ENCODE peak calls at places on chromosomes 5 and 9, in five cellular contexts. C is DND-41, F is left ventricle myocardium inferior, A is body of pancreas, X is mucosa of descending colon. Q is an unnamed sample.

GRCh38 chr5:77925503-77925902 is 149.4 kb upstream of the TBCA start:
- DNase-seq in A (no peak), X (no peak), F (no peak), C (no peak), Q (no peak)

GRCh38 chr5:179110528-179110927 is 50.4 kb downstream of the ZNF354C start:
- DNase-seq in F (no peak), A (no peak), C (no peak), X (no peak), Q (no peak)

GRCh38 chr9:114302727-114303126 is 20.2 kb upstream of the ORM1 start:
- DNase-seq in A (peak; percentile 4), X (no peak), C (no peak), F (no peak), Q (no peak)

GRCh38 chr5:88391116-88391515 is 122.5 kb upstream of the TMEM161B start:
- DNase-seq in C (no peak), F (no peak), A (no peak), X (no peak), Q (no peak)

GRCh38 chr5:100854594-100854993 is 48.5 kb downstream of the ST8SIA4 start:
- DNase-seq in C (no peak), X (no peak), F (no peak), A (no peak), Q (no peak)

GRCh38 chr5:488744-489688 is 35.2 kb downstream of the SLC9A3 start:
- DNase-seq in X (no peak), A (no peak), F (no peak), C (no peak), Q (no peak)

GRCh38 chr5:9545301-9545958 is 445 bp downstream of the SEMA5A start:
- DNase-seq in A (peak; percentile 35), F (no peak), X (peak; percentile 65), C (no peak), Q (no peak)

GRCh38 chr9:31470051-31470450 is 914.4 kb upstream of the ACO1 start:
- DNase-seq in F (no peak), C (no peak), A (no peak), X (no peak), Q (no peak)

GRCh38 chr9:114558027-114558675 is 29.4 kb upstream of the ATP6V1G1 start:
- DNase-seq in X (no peak), F (no peak), C (no peak), A (no peak), Q (no peak)

GRCh38 chr5:35409361-35409760 is 179.1 kb upstream of the PRLR start:
- DNase-seq in A (no peak), X (no peak), C (no peak), F (no peak), Q (no peak)

GRCh38 chr5:76751291-76751690 is 35.4 kb downstream of the F2R start:
- DNase-seq in F (no peak), A (no peak), X (no peak), C (no peak), Q (no peak)

GRCh38 chr5:375921-376871 is 54.7 kb downstream of the AHRR start:
- DNase-seq in C (no peak), F (no peak), A (no peak), X (peak; percentile 20), Q (no peak)

GRCh38 chr9:115369322-115369957 is 251.5 kb upstream of the TNC start:
- DNase-seq in C (no peak), X (no peak), F (peak; percentile 23), A (no peak), Q (no peak)

GRCh38 chr5:76703707-76704106 is 12.2 kb upstream of the F2R start:
- DNase-seq in A (no peak), F (no peak), C (no peak), X (no peak), Q (no peak)

GRCh38 chr5:6737043-6737941 is 24.1 kb downstream of the TENT4A start:
- DNase-seq in X (no peak), F (no peak), C (no peak), A (no peak), Q (no peak)

GRCh38 chr9:70229579-70229978 is 29.2 kb upstream of the SMC5 start:
- DNase-seq in A (no peak), F (no peak), C (no peak), X (no peak), Q (no peak)

GRCh38 chr9:127762111-127762676 is 16.3 kb downstream of the SH2D3C start:
- DNase-seq in F (peak; percentile 76), C (no peak), X (no peak), A (no peak), Q (no peak)

GRCh38 chr9:125634040-125634717 is 72.8 kb downstream of the MAPKAP1 start:
- DNase-seq in C (no peak), F (no peak), X (no peak), A (no peak), Q (no peak)

GRCh38 chr9:17900604-17901003 is 321.7 kb downstream of the SH3GL2 start:
- DNase-seq in X (no peak), C (no peak), F (no peak), A (no peak), Q (no peak)

GRCh38 chr9:17906841-17907779 is 328.2 kb downstream of the SH3GL2 start:
- DNase-seq in C (no peak), X (peak; percentile 76), F (no peak), A (no peak), Q (no peak)

GRCh38 chr9:17907780-17908513 is 329.1 kb downstream of the SH3GL2 start:
- DNase-seq in C (no peak), A (no peak), X (peak; percentile 29), F (no peak), Q (no peak)

GRCh38 chr9:17905356-17906203 is 326.7 kb downstream of the SH3GL2 start:
- DNase-seq in X (peak; percentile 47), A (no peak), C (no peak), F (no peak), Q (no peak)

GRCh38 chr9:17906204-17906840 is 327.5 kb downstream of the SH3GL2 start:
- DNase-seq in X (peak; percentile 80), F (no peak), C (no peak), A (no peak), Q (no peak)
- H3K4me3 ChIP-seq in X (peak overlapping the region; percentile 39), F (peak overlapping the region; percentile 60), C (no peak overlapping the region), A (no peak overlapping the region), Q (no peak overlapping the region)

GRCh38 chr5:168884040-168884439 is 304.9 kb upstream of the PANK3 start:
- DNase-seq in F (no peak), A (no peak), X (no peak), C (no peak), Q (no peak)

GRCh38 chr5:168883253-168883880 is 304.2 kb upstream of the PANK3 start:
- DNase-seq in C (no peak), A (no peak), F (no peak), X (no peak), Q (no peak)

GRCh38 chr5:168885324-168886120 is 306.4 kb upstream of the PANK3 start:
- DNase-seq in C (no peak), F (peak; percentile 59), X (no peak), A (no peak), Q (no peak)

GRCh38 chr5:168887931-168888330 is 308.8 kb upstream of the PANK3 start:
- DNase-seq in A (no peak), X (no peak), F (no peak), C (no peak), Q (no peak)

DNA sequence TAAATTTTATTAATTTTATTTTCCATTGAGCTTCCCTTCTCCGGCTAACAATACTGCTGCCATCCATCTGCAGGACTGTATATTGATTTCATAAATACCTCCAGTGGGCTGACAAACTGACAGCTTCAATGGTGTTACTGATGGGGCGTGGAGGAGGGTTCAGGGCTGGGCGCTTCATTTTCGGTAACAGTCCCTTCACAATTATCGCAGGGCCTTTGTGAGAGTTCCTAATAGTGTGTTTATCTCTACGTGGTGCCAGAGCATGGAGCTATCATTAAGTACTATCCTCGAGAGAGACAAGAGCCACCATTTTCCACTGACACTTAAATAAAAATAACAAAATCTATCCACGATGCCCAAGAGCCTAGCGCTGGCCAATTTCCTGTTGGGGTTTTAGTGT is 307.0 kb upstream of the PANK3 start:
- DNase-seq in A (no peak), F (no peak), C (no peak), X (no peak), Q (no peak)
- H3K4me1 ChIP-seq in A (peaks cover 11% of the 10 kb centered on the region), F (peaks cover 16% of the 10 kb centered on the region), C (no peaks in the 10 kb centered on the region), X (no peaks in the 10 kb centered on the region), Q (no peaks in the 10 kb centered on the region)

GRCh38 chr5:80069918-80070318 is 34.8 kb downstream of the THBS4 start:
- DNase-seq in X (peak; percentile 41), C (no peak), F (no peak), A (no peak), Q (no peak)

GRCh38 chr5:80069251-80069650 is 34.1 kb downstream of the THBS4 start:
- DNase-seq in X (no peak), F (no peak), C (no peak), A (no peak), Q (no peak)

GRCh38 chr5:80072103-80073073 is 37.2 kb downstream of the THBS4 start:
- DNase-seq in A (no peak), C (no peak), X (no peak), F (no peak), Q (no peak)

GRCh38 chr5:80070338-80071056 is 35.3 kb downstream of the THBS4 start:
- DNase-seq in X (no peak), C (no peak), A (no peak), F (no peak), Q (no peak)

GRCh38 chr5:80071510-80072021 is 36.4 kb downstream of the THBS4 start:
- DNase-seq in X (no peak), C (no peak), A (no peak), F (no peak), Q (no peak)
- H3K4me3 ChIP-seq in X (no peak overlapping the region), C (no peak overlapping the region), A (no peak overlapping the region), F (no peak overlapping the region), Q (no peak overlapping the region)

DNA sequence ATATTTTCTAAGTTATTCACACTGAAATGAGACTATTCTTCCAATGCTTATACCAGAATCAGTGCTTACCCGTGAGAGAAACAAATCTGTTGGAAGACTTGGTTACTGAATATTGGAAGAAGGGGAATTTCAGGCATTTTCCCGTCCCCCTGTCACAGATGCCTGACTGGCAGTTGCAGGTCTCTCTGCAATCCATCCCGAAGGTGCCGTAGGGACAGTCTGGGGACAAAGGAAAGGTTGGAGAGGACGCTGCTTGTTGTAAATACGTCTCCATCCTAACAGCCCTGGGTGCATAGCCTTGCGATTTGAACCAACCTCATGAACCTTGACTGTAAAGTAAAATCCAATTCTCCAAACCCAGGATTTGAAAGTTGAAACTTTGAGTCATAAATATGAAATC is 3.5 kb downstream of the ESM1 start:
- DNase-seq in X (no peak), F (no peak), A (no peak), C (no peak), Q (no peak)
- H3K4me1 ChIP-seq in X (no peaks in the 10 kb centered on the region), F (no peaks in the 10 kb centered on the region), A (no peaks in the 10 kb centered on the region), C (no peaks in the 10 kb centered on the region), Q (peaks cover 7% of the 10 kb centered on the region)

Q was measured in CD8-positive, alpha-beta memory T cell.